ENCODE peak calls at places on chromosomes 1 and 21, in four cellular contexts. One of them, this sample, is unnamed.

GRCh38 chr1:59928996-59929395 is 2.4 kb upstream of the CYP2J2 start:
- DNase-seq in epithelial cell of esophagus: peak; percentile 64
- DNase-seq in stomach: no peak
- DNase-seq in neural crest cell: no peak
- DNase-seq in this sample: no peak

GRCh38 chr1:152061952-152062351 is 25.1 kb upstream of the S100A11 start:
- DNase-seq in epithelial cell of esophagus: no peak
- DNase-seq in stomach: no peak
- DNase-seq in neural crest cell: no peak
- DNase-seq in this sample: no peak

GRCh38 chr1:185257947-185258203 is 59.2 kb downstream of the IVNS1ABP start:
- DNase-seq in epithelial cell of esophagus: peak; percentile 65
- DNase-seq in stomach: no peak
- DNase-seq in neural crest cell: no peak
- DNase-seq in this sample: no peak

GRCh38 chr1:230747886-230748800 is 955 bp downstream of the CAPN9 start:
- DNase-seq in epithelial cell of esophagus: no peak
- DNase-seq in stomach: peak; percentile 92
- DNase-seq in neural crest cell: no peak
- DNase-seq in this sample: no peak

GRCh38 chr21:33618407-33618806 is 23.1 kb downstream of the CRYZL1 start:
- DNase-seq in epithelial cell of esophagus: no peak
- DNase-seq in stomach: no peak
- DNase-seq in neural crest cell: no peak
- DNase-seq in this sample: no peak

GRCh38 chr1:215547009-215547408 is 20.1 kb upstream of the KCTD3 start:
- DNase-seq in epithelial cell of esophagus: no peak
- DNase-seq in stomach: no peak
- DNase-seq in neural crest cell: no peak
- DNase-seq in this sample: no peak

GRCh38 chr1:186497651-186498050 is 36.7 kb upstream of the PDC start:
- DNase-seq in epithelial cell of esophagus: no peak
- DNase-seq in stomach: no peak
- DNase-seq in neural crest cell: no peak
- DNase-seq in this sample: no peak

GRCh38 chr1:56025942-56026341 is 553.4 kb downstream of the PLPP3 start:
- DNase-seq in epithelial cell of esophagus: peak; percentile 76
- DNase-seq in stomach: no peak
- DNase-seq in neural crest cell: no peak
- DNase-seq in this sample: no peak

GRCh38 chr1:87421809-87422208 is 93.1 kb downstream of the LMO4 start:
- DNase-seq in epithelial cell of esophagus: no peak
- DNase-seq in stomach: no peak
- DNase-seq in neural crest cell: no peak
- DNase-seq in this sample: no peak

GRCh38 chr1:3822421-3822820 is 26.1 kb upstream of the LRRC47 start:
- DNase-seq in epithelial cell of esophagus: no peak
- DNase-seq in stomach: no peak
- DNase-seq in neural crest cell: no peak
- DNase-seq in this sample: peak; percentile 36

GRCh38 chr1:227540170-227541098 is 22.9 kb upstream of the ZNF678 start:
- DNase-seq in epithelial cell of esophagus: no peak
- DNase-seq in stomach: no peak
- DNase-seq in neural crest cell: no peak
- DNase-seq in this sample: no peak

GRCh38 chr1:180027949-180028445 is 73.4 kb downstream of the CEP350 start:
- DNase-seq in epithelial cell of esophagus: peak; percentile 67
- DNase-seq in stomach: no peak
- DNase-seq in neural crest cell: no peak
- DNase-seq in this sample: no peak

GRCh38 chr1:9101510-9102146 is 27.3 kb downstream of the GPR157 start:
- DNase-seq in epithelial cell of esophagus: peak; percentile 64
- DNase-seq in stomach: no peak
- DNase-seq in neural crest cell: peak; percentile 28
- DNase-seq in this sample: no peak

GRCh38 chr1:36479505-36480051 is 3.1 kb downstream of the CSF3R start:
- DNase-seq in epithelial cell of esophagus: no peak
- DNase-seq in stomach: no peak
- DNase-seq in neural crest cell: no peak
- DNase-seq in this sample: no peak

GRCh38 chr21:44618909-44619308 is 7.0 kb downstream of the KRTAP10-8 start:
- DNase-seq in epithelial cell of esophagus: no peak
- DNase-seq in stomach: no peak
- DNase-seq in neural crest cell: no peak
- DNase-seq in this sample: no peak

GRCh38 chr1:235533476-235534168 is 29.4 kb upstream of the B3GALNT2 start:
- DNase-seq in epithelial cell of esophagus: no peak
- DNase-seq in stomach: no peak
- DNase-seq in neural crest cell: no peak
- DNase-seq in this sample: no peak

GRCh38 chr21:28758883-28759242 is 233.8 kb downstream of the LTN1 start:
- DNase-seq in epithelial cell of esophagus: no peak
- DNase-seq in stomach: no peak
- DNase-seq in neural crest cell: no peak
- DNase-seq in this sample: no peak

GRCh38 chr1:6703016-6703415 is 1.4 kb upstream of the DNAJC11 start:
- DNase-seq in epithelial cell of esophagus: no peak
- DNase-seq in stomach: no peak
- DNase-seq in neural crest cell: no peak
- DNase-seq in this sample: no peak

GRCh38 chr1:29643281-29643680 is 407.0 kb downstream of the PTPRU start:
- DNase-seq in epithelial cell of esophagus: no peak
- DNase-seq in stomach: no peak
- DNase-seq in neural crest cell: no peak
- DNase-seq in this sample: no peak

GRCh38 chr1:30417701-30418425 is 305.5 kb downstream of the MATN1 start:
- DNase-seq in epithelial cell of esophagus: no peak
- DNase-seq in stomach: no peak
- DNase-seq in neural crest cell: peak; percentile 0
- DNase-seq in this sample: peak; percentile 46

GRCh38 chr1:57411262-57411661 is 12.6 kb downstream of the DAB1 start:
- DNase-seq in epithelial cell of esophagus: peak; percentile 40
- DNase-seq in stomach: no peak
- DNase-seq in neural crest cell: no peak
- DNase-seq in this sample: no peak

GRCh38 chr1:23211955-23212354 is 5.3 kb downstream of the HTR1D start:
- DNase-seq in epithelial cell of esophagus: no peak
- DNase-seq in stomach: no peak
- DNase-seq in neural crest cell: no peak
- DNase-seq in this sample: no peak

GRCh38 chr1:23210963-23211362 is 6.3 kb downstream of the HTR1D start:
- DNase-seq in epithelial cell of esophagus: peak; percentile 90
- DNase-seq in stomach: no peak
- DNase-seq in neural crest cell: no peak
- DNase-seq in this sample: no peak

GRCh38 chr1:23209765-23210164 is 7.5 kb downstream of the HTR1D start:
- DNase-seq in epithelial cell of esophagus: peak; percentile 44
- DNase-seq in stomach: no peak
- DNase-seq in neural crest cell: no peak
- DNase-seq in this sample: no peak

GRCh38 chr1:23208527-23208926 is 8.8 kb downstream of the HTR1D start:
- DNase-seq in epithelial cell of esophagus: no peak
- DNase-seq in stomach: no peak
- DNase-seq in neural crest cell: no peak
- DNase-seq in this sample: no peak

DNA sequence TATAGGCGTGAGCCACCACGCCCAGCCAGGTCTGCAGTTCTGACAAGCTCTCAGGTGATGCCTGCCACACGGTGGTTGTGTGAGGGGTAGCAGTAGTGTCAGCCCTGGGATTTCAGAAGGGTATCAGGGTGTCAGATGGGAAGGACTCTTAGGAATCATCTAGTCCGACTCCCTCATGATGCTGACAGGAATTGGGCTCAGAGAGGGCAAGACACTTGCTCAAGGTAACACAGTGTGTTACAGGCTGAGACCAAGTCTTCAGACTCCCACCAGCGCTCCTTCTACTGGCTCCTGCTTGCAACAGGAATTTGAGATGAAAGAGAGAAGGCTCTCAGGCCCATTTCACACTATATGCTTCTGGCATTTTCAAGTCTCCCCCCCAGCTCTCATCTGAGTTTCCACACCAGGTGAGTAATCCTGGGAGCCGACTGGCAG is 6.9 kb downstream of the HTR1D start:
- DNase-seq in epithelial cell of esophagus: peak; percentile 90
- DNase-seq in stomach: no peak
- DNase-seq in neural crest cell: no peak
- DNase-seq in this sample: no peak
- TF ChIP-seq CTCF in epithelial cell of esophagus: peak; percentile 38
- TF ChIP-seq CTCF in stomach: no peak
- TF ChIP-seq CTCF in neural crest cell: peak; percentile 35
- TF ChIP-seq CTCF in this sample: no peak

DNA sequence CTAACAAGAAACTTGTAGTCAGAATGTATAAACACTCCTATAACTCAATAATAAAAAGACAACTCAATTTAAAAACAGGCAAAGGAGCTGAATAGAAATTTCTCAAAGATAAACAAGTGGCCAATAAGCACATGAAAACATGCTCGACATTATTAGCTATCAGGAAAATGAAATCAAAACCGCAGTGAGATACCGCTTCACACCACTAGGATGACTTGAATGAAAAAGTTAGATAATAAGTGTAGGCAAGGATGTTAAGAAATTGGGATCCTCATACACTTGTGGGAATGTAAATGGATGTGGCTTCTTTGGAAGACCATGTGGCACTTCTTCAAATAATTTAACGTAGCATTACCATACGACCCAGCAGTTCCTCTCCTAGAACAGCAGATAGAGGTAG is 8.9 kb downstream of the RALGPS2 start:
- DNase-seq in epithelial cell of esophagus: no peak
- DNase-seq in stomach: no peak
- DNase-seq in neural crest cell: no peak
- DNase-seq in this sample: no peak
- TF ChIP-seq CTCF in epithelial cell of esophagus: peak; percentile 27
- TF ChIP-seq CTCF in stomach: no peak
- TF ChIP-seq CTCF in neural crest cell: peak; percentile 55
- TF ChIP-seq CTCF in this sample: no peak

DNA sequence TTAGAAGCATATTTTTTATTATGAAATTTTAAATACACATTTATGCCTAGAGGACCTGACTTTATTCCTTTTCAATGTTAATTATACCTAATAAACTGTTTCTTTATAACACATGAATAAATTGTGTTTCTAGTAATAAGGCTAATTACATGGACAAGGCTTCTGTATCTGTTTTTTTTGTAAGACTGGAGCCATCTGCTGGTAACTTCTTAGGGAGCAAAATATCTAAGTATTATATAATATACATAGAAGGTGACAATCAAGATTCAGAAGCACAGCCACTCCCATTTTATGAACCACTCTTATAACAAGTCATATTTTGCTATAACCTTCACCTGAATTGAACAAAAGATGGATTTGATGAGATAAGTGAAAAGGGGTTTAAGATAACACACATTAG is 84.2 kb downstream of the LBR start:
- DNase-seq in epithelial cell of esophagus: peak; percentile 45
- DNase-seq in stomach: no peak
- DNase-seq in neural crest cell: no peak
- DNase-seq in this sample: no peak
- TF ChIP-seq CTCF in epithelial cell of esophagus: peak; percentile 33
- TF ChIP-seq CTCF in stomach: no peak
- TF ChIP-seq CTCF in neural crest cell: no peak
- TF ChIP-seq CTCF in this sample: peak; percentile 35

DNA sequence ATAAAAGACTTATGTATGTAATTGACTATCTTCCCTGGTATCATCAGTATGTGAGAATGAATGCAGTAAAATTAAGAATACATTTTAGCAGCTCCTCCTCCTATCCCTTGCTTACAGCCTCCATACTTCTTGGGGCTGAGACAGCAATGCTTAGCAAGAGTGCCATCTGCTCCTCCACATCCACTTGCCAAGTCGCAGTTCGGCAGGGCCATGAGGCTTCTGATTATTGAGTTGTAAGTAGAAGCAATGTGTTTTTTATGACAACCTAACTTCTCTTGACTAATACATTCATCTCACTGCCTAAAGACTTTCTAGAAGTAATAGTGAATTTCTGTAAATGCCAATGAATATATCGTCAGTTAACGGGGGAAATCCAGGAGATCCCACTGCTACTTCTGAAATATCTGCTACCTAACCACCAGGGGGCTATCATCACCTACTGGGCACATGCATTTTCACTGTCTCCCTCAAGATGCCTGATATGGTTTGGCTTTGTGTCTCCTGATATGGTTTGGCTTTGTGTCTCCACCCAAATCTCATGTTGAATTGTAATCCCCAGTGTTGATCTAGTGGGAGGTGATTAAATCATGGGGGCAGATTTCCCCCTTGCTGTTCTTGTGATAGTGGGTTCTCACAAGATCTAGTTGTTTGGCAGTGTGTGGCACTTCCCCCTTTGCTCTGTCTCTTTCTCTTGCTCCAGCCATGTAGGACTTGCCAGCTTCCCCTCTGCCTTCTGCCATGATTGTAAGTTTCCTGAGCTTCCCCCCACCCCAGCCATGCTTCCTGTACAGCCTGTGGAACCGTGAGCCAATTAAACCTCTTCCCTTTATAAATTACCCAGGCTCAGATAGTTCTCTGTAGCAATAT is 59.6 kb downstream of the EXTL2 start:
- DNase-seq in epithelial cell of esophagus: no peak
- DNase-seq in stomach: no peak
- DNase-seq in neural crest cell: no peak
- DNase-seq in this sample: no peak
- TF ChIP-seq CTCF in epithelial cell of esophagus: peak; percentile 32
- TF ChIP-seq CTCF in stomach: no peak
- TF ChIP-seq CTCF in neural crest cell: peak; percentile 55
- TF ChIP-seq CTCF in this sample: peak; percentile 30

GRCh38 chr1:15427280-15427666 is 11.0 kb upstream of the CTRC start:
- DNase-seq in epithelial cell of esophagus: no peak
- DNase-seq in stomach: no peak
- DNase-seq in neural crest cell: no peak
- DNase-seq in this sample: no peak
- TF ChIP-seq CTCF in epithelial cell of esophagus: no peak
- TF ChIP-seq CTCF in stomach: no peak
- TF ChIP-seq CTCF in neural crest cell: no peak
- TF ChIP-seq CTCF in this sample: no peak

GRCh38 chr1:219304227-219305226 is 130.8 kb downstream of the LYPLAL1 start:
- DNase-seq in epithelial cell of esophagus: peak; percentile 44
- DNase-seq in stomach: no peak
- DNase-seq in neural crest cell: no peak
- DNase-seq in this sample: no peak
- TF ChIP-seq CTCF in epithelial cell of esophagus: peak; percentile 28
- TF ChIP-seq CTCF in stomach: no peak
- TF ChIP-seq CTCF in neural crest cell: no peak
- TF ChIP-seq CTCF in this sample: no peak

DNA sequence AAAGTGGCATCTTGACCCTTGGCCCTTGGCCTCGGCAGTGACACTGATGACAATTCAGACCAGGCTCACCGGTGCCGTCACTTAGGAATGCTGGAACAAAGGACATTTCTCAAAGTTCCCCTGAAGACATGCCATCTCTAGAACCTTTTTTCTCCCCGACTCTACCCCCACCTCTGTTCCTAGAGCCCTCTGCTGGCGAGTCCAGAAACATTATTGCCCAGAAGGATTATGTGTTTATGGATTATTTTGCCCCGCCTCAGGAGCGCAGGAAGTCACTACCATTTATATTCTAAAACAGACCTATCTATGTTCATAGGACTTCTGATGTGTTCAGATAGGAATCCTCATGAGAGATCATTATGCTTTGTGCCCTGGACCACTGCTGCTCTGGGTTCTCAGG is 12.6 kb upstream of the SHISA4 start:
- DNase-seq in epithelial cell of esophagus: peak; percentile 29
- DNase-seq in stomach: no peak
- DNase-seq in neural crest cell: no peak
- DNase-seq in this sample: no peak
- TF ChIP-seq CTCF in epithelial cell of esophagus: peak; percentile 39
- TF ChIP-seq CTCF in stomach: no peak
- TF ChIP-seq CTCF in neural crest cell: peak; percentile 51
- TF ChIP-seq CTCF in this sample: peak; percentile 21

This sample was measured in upper lobe of right lung.